ENCODE peak calls at places on chromosomes 2 and 18, in ten cellular contexts. W is endodermal cell, D is transverse colon, N is body of pancreas, V is IMR-90, G is colonic mucosa, S is AG04449, M is nephron progenitor cell, P is AG10803, Y is B cell. H is an unnamed sample.

GRCh38 chr2:64857581-64858471 is 131.4 kb upstream of the SLC1A4 start:
- DNase-seq in N (peak), M (peak), D (no peak), V (peak), S (no peak), Y (no peak), G (peak), P (peak), W (peak), H (no peak)

GRCh38 chr2:158723921-158724802 is 71.0 kb upstream of the DAPL1 start:
- DNase-seq in W (peak), V (no peak), M (no peak), P (no peak), G (no peak), Y (no peak), D (no peak), S (no peak), N (no peak), H (no peak)

GRCh38 chr2:38728694-38729093 is 22.5 kb downstream of the SRSF7 start:
- DNase-seq in P (no peak), S (no peak), Y (no peak), W (no peak), V (no peak), M (no peak), D (no peak), G (no peak), N (no peak), H (no peak)

GRCh38 chr2:12613137-12613912 is 103.4 kb upstream of the TRIB2 start:
- DNase-seq in S (no peak), D (no peak), G (no peak), Y (peak), V (no peak), N (no peak), W (no peak), P (no peak), M (peak), H (no peak)

GRCh38 chr2:102615620-102616436 is 3.5 kb upstream of the SLC9A2 start:
- DNase-seq in M (peak), Y (peak), W (peak), N (peak), S (peak), P (peak), D (peak), G (no peak), V (peak), H (peak)

GRCh38 chr2:179020156-179020750 is 29.7 kb downstream of the CCDC141 start:
- DNase-seq in P (no peak), V (no peak), D (no peak), N (peak), Y (peak), M (peak), G (peak), W (peak), S (no peak), H (peak)

GRCh38 chr2:237864030-237864931 is 4.9 kb downstream of the RAMP1 start:
- DNase-seq in D (no peak), P (no peak), S (no peak), V (no peak), M (no peak), W (no peak), Y (no peak), G (no peak), N (peak), H (peak)

GRCh38 chr2:41878056-41878455 is 169.8 kb upstream of the PKDCC start:
- DNase-seq in S (no peak), G (no peak), N (no peak), D (no peak), M (no peak), W (no peak), Y (no peak), V (no peak), P (no peak), H (no peak)

GRCh38 chr18:63731215-63731614 is 28.5 kb downstream of the SERPINB11 start:
- DNase-seq in S (no peak), W (no peak), V (no peak), G (no peak), Y (no peak), P (no peak), D (no peak), N (no peak), M (no peak), H (no peak)

GRCh38 chr2:235106874-235107639 is 155.2 kb downstream of the SH3BP4 start:
- DNase-seq in P (peak), M (peak), V (peak), D (peak), N (peak), Y (peak), W (peak), G (peak), S (no peak), H (peak)

GRCh38 chr2:169439900-169440299 is 39.4 kb upstream of the BBS5 start:
- DNase-seq in P (no peak), W (no peak), S (no peak), G (no peak), Y (no peak), N (no peak), V (no peak), D (no peak), M (no peak), H (no peak)

GRCh38 chr2:160465406-160465805 is 28.2 kb downstream of the RBMS1 start:
- DNase-seq in P (no peak), G (no peak), Y (no peak), V (no peak), S (no peak), W (no peak), N (no peak), D (no peak), M (no peak), H (no peak)

GRCh38 chr2:220320326-220320725 is 692.9 kb downstream of the SLC4A3 start:
- DNase-seq in M (no peak), Y (no peak), W (no peak), P (peak), G (no peak), V (peak), D (no peak), S (peak), N (no peak), H (no peak)

GRCh38 chr2:28325567-28326468 is 66.8 kb upstream of the FOSL2 start:
- DNase-seq in G (no peak), N (no peak), D (no peak), S (no peak), W (peak), Y (no peak), M (no peak), V (no peak), P (no peak), H (no peak)

GRCh38 chr18:74482697-74483096 is 13.5 kb upstream of the CNDP2 start:
- DNase-seq in M (no peak), S (no peak), V (no peak), Y (no peak), D (no peak), P (no peak), G (no peak), W (no peak), N (no peak), H (no peak)

GRCh38 chr2:30341500-30342267 is 105.4 kb upstream of the LCLAT1 start:
- DNase-seq in G (no peak), N (no peak), M (no peak), V (no peak), S (no peak), W (no peak), P (no peak), D (no peak), Y (no peak), H (no peak)

GRCh38 chr2:127637725-127638252 is 8.2 kb upstream of the GPR17 start:
- DNase-seq in G (no peak), M (no peak), S (no peak), Y (peak), W (peak), V (peak), P (peak), D (no peak), N (no peak), H (no peak)
- TF ChIP-seq CTCF in G (no peak), M (no peak), S (no peak), Y (no peak), W (no peak), V (no peak), P (no peak), D (no peak), N (no peak), H (no peak)

DNA sequence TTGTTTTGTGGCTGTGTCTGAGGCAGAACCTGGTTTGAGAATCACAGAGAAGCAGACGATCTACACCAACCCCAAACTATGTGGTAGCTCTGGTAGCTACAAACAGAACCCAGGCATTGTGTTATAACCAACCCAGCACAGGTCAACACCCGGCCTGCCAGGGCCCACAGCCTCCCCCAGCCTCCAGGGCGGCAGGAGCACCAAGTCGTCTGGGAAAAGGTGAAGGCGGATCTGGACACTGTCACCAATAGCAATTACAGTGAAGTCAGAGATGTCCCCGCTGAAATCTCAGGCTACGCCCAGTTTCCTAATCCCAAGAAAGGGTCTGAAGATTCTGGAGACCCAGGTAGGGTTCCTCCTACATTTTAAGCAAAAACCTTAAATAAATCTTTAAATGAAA is 3.6 kb downstream of the HJURP start:
- DNase-seq in Y (no peak), G (no peak), W (no peak), P (no peak), S (no peak), M (no peak), N (no peak), V (no peak), D (no peak), H (peak)
- TF ChIP-seq CTCF in Y (no peak), G (no peak), W (no peak), P (no peak), S (no peak), M (no peak), N (no peak), V (no peak), D (no peak), H (no peak)

GRCh38 chr2:240375024-240375645 is 60.3 kb upstream of the GPC1 start:
- DNase-seq in G (no peak), M (no peak), W (no peak), V (no peak), N (no peak), P (no peak), Y (no peak), D (no peak), S (no peak), H (no peak)
- TF ChIP-seq CTCF in G (no peak), M (no peak), W (no peak), V (no peak), N (no peak), P (no peak), Y (no peak), D (no peak), S (no peak), H (no peak)

DNA sequence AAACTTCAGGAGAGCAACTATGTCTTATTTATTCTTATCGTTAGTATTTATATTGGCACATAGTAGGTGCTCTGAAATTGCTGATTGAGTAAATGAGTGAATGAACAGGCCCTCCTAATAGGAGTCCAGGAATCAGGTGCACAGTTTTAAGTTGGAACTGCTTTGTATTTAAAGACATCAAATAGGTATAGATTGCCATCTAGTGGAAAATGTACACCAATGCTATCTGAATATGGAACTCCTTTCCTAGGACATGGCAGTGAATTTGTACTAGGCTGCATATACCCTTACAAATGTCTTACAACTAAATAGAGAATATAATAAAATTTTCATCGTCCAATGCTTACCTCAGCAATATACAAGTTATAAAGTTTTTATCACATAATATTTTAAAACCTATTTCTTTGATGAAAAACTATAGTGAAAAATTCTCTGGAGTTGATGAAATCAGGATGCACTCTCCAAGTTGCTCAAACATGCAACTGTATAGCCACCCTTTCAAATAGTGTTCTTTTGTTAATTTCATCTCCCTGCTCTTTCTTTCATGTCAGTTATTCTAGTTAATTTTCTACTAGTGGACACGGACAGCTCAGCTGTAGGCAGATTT is 318.9 kb upstream of the SYT4 start:
- DNase-seq in G (no peak), P (peak), M (no peak), D (no peak), S (no peak), W (no peak), V (peak), N (no peak), Y (no peak), H (peak)
- TF ChIP-seq CTCF in G (peak), P (peak), M (peak), D (peak), S (peak), W (peak), V (peak), N (peak), Y (peak), H (peak)

DNA sequence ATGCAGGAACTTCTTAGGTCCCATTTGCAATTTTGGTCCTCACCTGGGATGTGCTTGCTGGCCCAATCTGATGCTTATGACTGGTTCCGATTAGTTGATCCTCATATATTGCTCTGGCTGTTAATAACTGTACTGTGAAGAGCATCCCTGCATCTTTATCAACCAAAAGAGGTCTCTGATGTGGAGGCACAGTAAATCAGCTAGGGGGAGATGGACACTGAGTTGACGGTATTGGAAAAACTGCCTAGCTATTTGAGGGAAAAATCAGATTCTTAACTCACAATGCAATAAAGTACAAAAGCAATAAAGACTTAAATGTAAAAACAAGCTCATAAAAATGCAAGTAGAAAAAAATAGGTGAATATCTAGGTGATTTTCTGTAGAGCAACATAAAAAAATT is 188.0 kb upstream of the TCF4 start:
- DNase-seq in V (no peak), P (no peak), S (no peak), G (no peak), Y (no peak), M (no peak), N (no peak), D (no peak), W (no peak), H (no peak)
- TF ChIP-seq CTCF in V (no peak), P (peak), S (no peak), G (no peak), Y (no peak), M (no peak), N (no peak), D (no peak), W (peak), H (no peak)

GRCh38 chr2:16020389-16021008 is 80.1 kb downstream of the MYCN start:
- DNase-seq in G (no peak), W (no peak), V (no peak), P (no peak), S (no peak), N (no peak), M (no peak), D (no peak), Y (no peak), H (no peak)
- TF ChIP-seq CTCF in G (no peak), W (no peak), V (no peak), P (no peak), S (no peak), N (no peak), M (no peak), D (no peak), Y (no peak), H (no peak)

DNA sequence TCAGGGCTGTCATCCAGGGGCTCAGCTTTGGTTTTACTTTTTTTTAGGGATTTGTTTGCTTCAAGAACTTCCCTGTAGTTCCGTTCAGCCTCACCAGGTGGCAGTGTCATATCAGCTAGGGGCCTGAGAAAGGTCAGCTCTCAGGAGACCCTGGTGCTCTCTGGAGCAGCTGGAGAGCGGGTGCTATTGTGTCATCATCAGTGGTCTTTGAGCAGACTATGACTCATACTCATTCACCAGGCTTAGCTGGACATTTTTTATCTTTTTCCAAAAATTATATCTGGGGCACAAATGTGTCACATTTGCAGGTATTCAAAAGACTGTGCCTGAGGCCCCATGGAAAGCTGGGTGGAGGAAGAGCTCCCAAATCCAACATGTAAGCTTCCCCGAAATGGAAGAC is 24.4 kb downstream of the ZNF892 start:
- DNase-seq in S (no peak), V (peak), G (peak), Y (peak), P (peak), D (peak), N (peak), W (peak), M (peak), H (peak)
- TF ChIP-seq CTCF in S (peak), V (peak), G (peak), Y (peak), P (peak), D (peak), N (peak), W (peak), M (peak), H (peak)

H was measured in GM13976.